ENCODE peak calls at places on chromosomes 11 and 22, in four cellular contexts. Y is WERI-Rb-1, U is tibial artery, H is left ventricle myocardium inferior. G is an unnamed sample.

GRCh38 chr11:65502274-65502851 is 3.5 kb downstream of the MALAT1 start:
- DNase-seq in Y (no peak), U (no peak), H (no peak), G (no peak)

GRCh38 chr11:26549176-26549575 is 22.9 kb downstream of the MUC15 start:
- DNase-seq in Y (no peak), U (no peak), H (no peak), G (no peak)

GRCh38 chr22:21686193-21686608 is 20.4 kb downstream of the PPIL2 start:
- DNase-seq in Y (no peak), U (peak; percentile 61), H (no peak), G (no peak)

GRCh38 chr11:93370260-93370659 is 39.7 kb downstream of the DEUP1 start:
- DNase-seq in Y (no peak), U (no peak), H (no peak), G (no peak)

GRCh38 chr11:45423036-45423435 is 136.9 kb upstream of the SYT13 start:
- DNase-seq in Y (no peak), U (peak; percentile 82), H (no peak), G (no peak)

GRCh38 chr11:128026596-128026995 is 560.8 kb downstream of the ETS1 start:
- DNase-seq in Y (no peak), U (no peak), H (no peak), G (no peak)

GRCh38 chr11:57599381-57599780 is 1.9 kb downstream of the SERPING1 start:
- DNase-seq in Y (no peak), U (no peak), H (no peak), G (no peak)

GRCh38 chr22:23306926-23307325 is 126.6 kb downstream of the BCR start:
- DNase-seq in Y (no peak), U (no peak), H (no peak), G (no peak)

GRCh38 chr11:97279341-97279740 is 889.5 kb downstream of the JRKL start:
- DNase-seq in Y (no peak), U (no peak), H (peak; percentile 12), G (no peak)

GRCh38 chr11:121464352-121464946 is 11.7 kb upstream of the SORL1-AS1 start:
- DNase-seq in Y (no peak), U (peak; percentile 80), H (peak; percentile 64), G (peak; percentile 53)

GRCh38 chr11:64621283-64622019 is 30.4 kb downstream of the SLC22A12 start:
- DNase-seq in Y (no peak), U (no peak), H (no peak), G (no peak)

GRCh38 chr22:23431337-23432072 is 148.6 kb downstream of the IGLL1 start:
- DNase-seq in Y (peak; percentile 50), U (no peak), H (no peak), G (no peak)

GRCh38 chr22:46696614-46697013 is 41.4 kb downstream of the CERK start:
- DNase-seq in Y (no peak), U (no peak), H (no peak), G (no peak)
- H3K27ac ChIP-seq in Y (no peak overlapping the region), U (no peak overlapping the region), H (no peak overlapping the region), G (no peak overlapping the region)

DNA sequence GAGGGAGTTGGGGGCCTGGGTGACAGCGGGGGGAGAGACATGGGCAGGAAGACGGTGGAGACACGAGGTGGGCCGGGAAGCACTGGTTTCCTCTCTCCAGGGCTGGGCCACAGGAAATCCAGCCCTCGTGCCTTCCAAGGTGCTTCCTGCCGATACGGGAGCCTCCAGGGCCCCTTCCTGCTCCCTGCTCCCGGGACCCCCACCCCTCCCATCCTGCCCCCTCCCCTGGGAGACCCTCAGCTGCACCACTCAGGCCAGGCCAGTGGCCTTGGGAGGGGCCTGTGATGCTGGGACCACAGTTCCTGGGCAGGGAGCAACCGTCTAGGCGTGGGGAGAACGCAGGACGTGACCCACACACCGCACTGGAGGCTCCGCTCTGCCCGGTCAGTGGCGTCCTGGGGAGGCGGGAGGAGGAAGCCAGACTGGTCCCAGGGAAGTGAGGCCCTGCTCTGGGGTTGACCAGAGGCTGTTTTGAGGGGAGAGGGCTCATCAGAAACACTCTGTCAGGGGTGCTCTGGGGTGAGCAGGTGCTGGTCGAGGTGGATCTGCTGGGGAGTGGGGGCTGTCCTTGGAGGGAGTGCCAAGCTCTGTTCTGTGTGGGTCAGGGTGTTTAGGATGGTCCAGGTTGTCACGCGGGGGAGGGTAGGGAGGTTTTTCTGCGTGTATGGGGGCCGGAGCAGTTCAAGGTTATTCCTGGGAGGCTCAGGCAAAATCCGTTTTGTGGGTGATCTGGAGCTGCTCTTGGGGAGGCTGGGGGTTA is at the start of gene SHANK3:
- DNase-seq in Y (no peak), U (no peak), H (peak; percentile 81), G (no peak)
- H3K27ac ChIP-seq in Y (no peak within 1 kb of the TSS), U (no peak within 1 kb of the TSS), H (peak within 1 kb of the TSS; percentile 95), G (no peak within 1 kb of the TSS)

GRCh38 chr22:26555478-26555877 is 34.5 kb downstream of the TPST2 start:
- DNase-seq in Y (no peak), U (no peak), H (peak; percentile 57), G (no peak)
- H3K27ac ChIP-seq in Y (no peak overlapping the region), U (no peak overlapping the region), H (peak overlapping the region; percentile 73), G (no peak overlapping the region)

GRCh38 chr22:37175414-37176144 is 12.5 kb downstream of the C1QTNF6 start:
- DNase-seq in Y (no peak), U (peak; percentile 61), H (no peak), G (no peak)
- H3K27ac ChIP-seq in Y (peak overlapping the region; percentile 74), U (no peak overlapping the region), H (peak overlapping the region; percentile 60), G (no peak overlapping the region)

GRCh38 chr11:76654310-76654851 is 16.2 kb downstream of the LRRC32 start:
- DNase-seq in Y (no peak), U (peak; percentile 94), H (peak; percentile 63), G (no peak)

GRCh38 chr11:76653674-76654309 is 16.8 kb downstream of the LRRC32 start:
- DNase-seq in Y (no peak), U (peak; percentile 89), H (peak; percentile 64), G (no peak)

GRCh38 chr11:76655466-76656086 is 15.0 kb downstream of the LRRC32 start:
- DNase-seq in Y (no peak), U (peak; percentile 68), H (no peak), G (no peak)

GRCh38 chr11:76656087-76656531 is 14.4 kb downstream of the LRRC32 start:
- DNase-seq in Y (no peak), U (peak; percentile 66), H (no peak), G (no peak)

GRCh38 chr11:76654980-76655379 is 15.6 kb downstream of the LRRC32 start:
- DNase-seq in Y (no peak), U (no peak), H (no peak), G (no peak)
- H3K27ac ChIP-seq in Y (no peak overlapping the region), U (peak overlapping the region; percentile 80), H (peak overlapping the region; percentile 88), G (no peak overlapping the region)

DNA sequence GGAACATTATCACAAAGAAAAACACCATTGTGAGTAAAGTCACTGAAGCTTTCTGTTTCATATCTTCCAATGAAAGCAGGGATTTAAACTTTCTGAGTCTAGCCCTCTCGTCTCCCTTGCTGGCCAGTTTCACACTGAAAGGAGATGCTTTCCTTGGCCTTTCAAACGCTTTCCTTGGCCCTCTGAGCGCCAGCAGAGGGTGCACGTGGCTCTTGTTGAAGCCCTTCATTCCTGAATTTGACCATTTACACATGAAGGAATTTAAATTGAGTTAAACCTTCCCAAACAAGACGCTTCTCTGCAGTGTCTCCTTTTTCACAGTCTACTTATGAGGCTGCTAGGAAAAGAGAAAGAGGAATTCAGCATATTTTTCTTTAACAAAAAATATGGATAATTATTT is 21.5 kb downstream of the NNMT start:
- DNase-seq in Y (peak; percentile 24), U (peak; percentile 80), H (peak; percentile 39), G (no peak)
- H3K27ac ChIP-seq in Y (no peak overlapping the region), U (peak overlapping the region; percentile 50), H (peak overlapping the region; percentile 61), G (no peak overlapping the region)

DNA sequence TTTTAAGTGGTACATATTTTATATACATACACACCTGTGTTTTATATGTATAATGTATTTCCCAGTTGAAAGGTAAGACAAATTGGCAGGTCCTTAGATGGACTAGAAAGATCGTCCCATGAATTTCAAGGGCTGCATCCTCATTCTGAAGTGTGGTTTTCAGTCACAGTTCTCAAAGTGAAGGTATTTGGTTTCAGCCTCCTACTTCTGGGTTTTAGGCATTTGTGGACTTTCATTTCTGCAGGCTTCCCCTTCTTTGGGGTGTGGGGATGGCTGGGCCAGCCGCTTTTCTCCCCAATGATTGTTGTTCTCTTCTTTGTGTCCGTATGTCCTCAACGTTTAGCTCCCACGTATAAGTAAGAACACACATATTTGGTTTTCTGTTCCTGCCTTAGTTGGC is 10.0 kb downstream of the DCPS start:
- DNase-seq in Y (no peak), U (no peak), H (no peak), G (no peak)
- H3K27ac ChIP-seq in Y (no peak overlapping the region), U (no peak overlapping the region), H (no peak overlapping the region), G (no peak overlapping the region)